ENCODE peak calls at places on chromosomes 1 and 21, in six cellular contexts. R is H1, S is HCT116, L is GM12878, B is SK-N-SH, P is K562. U is an unnamed sample.

GRCh38 chr1:205775717-205776056 is 405 bp upstream of the RAB29 start:
- DNase-seq in R (no peak), S (no peak), L (no peak), B (no peak), P (no peak), U (no peak)

GRCh38 chr1:190564117-190564516 is 86.5 kb upstream of the BRINP3 start:
- DNase-seq in R (no peak), S (no peak), L (no peak), B (no peak), P (no peak), U (no peak)

GRCh38 chr1:998905-999796 is 746 bp downstream of the HES4 start:
- DNase-seq in R (no peak), S (no peak), L (no peak), B (peak; percentile 76), P (peak; percentile 68), U (peak; percentile 66)

GRCh38 chr1:241972703-241973375 is 15.3 kb downstream of the BECN2 start:
- DNase-seq in R (no peak), S (no peak), L (no peak), B (peak; percentile 64), P (no peak), U (no peak)

GRCh38 chr1:29856663-29857224 is 620.4 kb downstream of the PTPRU start:
- DNase-seq in R (no peak), S (no peak), L (no peak), B (peak; percentile 32), P (no peak), U (no peak)

GRCh38 chr1:167345386-167345733 is 124.7 kb downstream of the POU2F1 start:
- DNase-seq in R (no peak), S (no peak), L (no peak), B (no peak), P (no peak), U (no peak)

GRCh38 chr1:231233735-231234417 is 7.1 kb upstream of the GNPAT start:
- DNase-seq in R (no peak), S (peak; percentile 75), L (no peak), B (no peak), P (no peak), U (no peak)

GRCh38 chr1:183912265-183912886 is 107.5 kb downstream of the RGL1 start:
- DNase-seq in R (no peak), S (no peak), L (peak; percentile 65), B (no peak), P (no peak), U (no peak)

GRCh38 chr1:159917533-159917932 is 7.8 kb downstream of the TAGLN2 start:
- DNase-seq in R (no peak), S (no peak), L (no peak), B (no peak), P (no peak), U (no peak)

GRCh38 chr1:22788298-22788697 is 77.7 kb downstream of the EPHB2 start:
- DNase-seq in R (no peak), S (no peak), L (no peak), B (peak; percentile 88), P (no peak), U (no peak)

GRCh38 chr1:232059726-232060360 is 433.3 kb downstream of the DISC1 start:
- DNase-seq in R (no peak), S (no peak), L (no peak), B (no peak), P (no peak), U (no peak)

GRCh38 chr21:43832158-43832550 is 32.9 kb upstream of the AGPAT3 start:
- DNase-seq in R (no peak), S (no peak), L (no peak), B (peak; percentile 12), P (no peak), U (no peak)

GRCh38 chr1:184427722-184428121 is 40.9 kb downstream of the C1orf21 start:
- DNase-seq in R (no peak), S (no peak), L (no peak), B (no peak), P (no peak), U (no peak)

GRCh38 chr1:167138703-167139102 is 44.8 kb downstream of the STYXL2 start:
- DNase-seq in R (no peak), S (no peak), L (no peak), B (no peak), P (no peak), U (no peak)

GRCh38 chr1:91559838-91560514 is 59.3 kb downstream of the CDC7 start:
- DNase-seq in R (no peak), S (no peak), L (no peak), B (no peak), P (no peak), U (no peak)

GRCh38 chr1:206797534-206798383 is 25.5 kb upstream of the IL10 start:
- DNase-seq in R (peak; percentile 25), S (no peak), L (no peak), B (peak; percentile 27), P (peak; percentile 69), U (peak; percentile 38)

GRCh38 chr1:245677446-245678240 is 522.9 kb downstream of the KIF26B start:
- DNase-seq in R (no peak), S (no peak), L (no peak), B (no peak), P (no peak), U (no peak)

GRCh38 chr1:3323021-3323790 is 131.3 kb upstream of the ARHGEF16 start:
- DNase-seq in R (no peak), S (no peak), L (no peak), B (no peak), P (no peak), U (no peak)

DNA sequence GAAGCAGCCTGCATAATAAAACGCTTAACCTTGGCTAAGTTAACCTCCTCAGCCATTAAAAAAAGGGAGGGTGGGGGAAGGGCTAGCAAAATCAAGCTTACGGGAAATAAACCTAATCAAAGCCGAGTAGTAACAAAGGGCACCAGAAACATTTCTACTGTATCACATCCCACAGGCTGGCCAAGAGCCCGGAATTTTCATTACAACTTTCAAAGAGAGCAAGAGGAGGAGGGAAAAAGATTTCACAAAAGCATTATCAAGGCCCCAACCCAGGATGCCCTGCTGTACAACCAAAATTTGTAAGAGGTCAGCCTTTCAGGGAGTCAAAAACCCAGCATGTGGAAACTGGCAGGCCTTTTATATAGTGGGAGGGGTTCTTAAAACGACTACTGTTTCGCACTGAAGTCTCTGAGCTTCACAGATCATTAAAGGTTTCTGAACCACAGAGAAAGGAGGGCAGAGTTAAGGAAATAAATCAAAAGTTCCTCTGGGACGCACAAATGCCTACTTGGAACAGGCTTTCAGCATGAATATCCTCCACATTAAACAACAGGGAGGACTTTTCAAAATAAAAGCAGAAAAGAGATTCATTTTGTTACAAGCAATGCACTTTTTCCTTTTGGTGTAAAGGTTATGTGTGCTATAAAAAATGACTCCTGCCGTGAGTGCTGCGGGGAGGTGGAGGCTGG is 90.4 kb downstream of the SLC45A1 start:
- DNase-seq in R (no peak), S (no peak), L (no peak), B (no peak), P (no peak), U (no peak)
- TF ChIP-seq JUND in R (no peak), S (no peak), L (no peak), B (no peak), P (no peak), U (no peak)

GRCh38 chr1:58434587-58434986 is 111.9 kb downstream of the OMA1 start:
- DNase-seq in R (no peak), S (no peak), L (no peak), B (no peak), P (no peak), U (no peak)

GRCh38 chr1:58434181-58434580 is 112.3 kb downstream of the OMA1 start:
- DNase-seq in R (no peak), S (no peak), L (no peak), B (no peak), P (no peak), U (no peak)

GRCh38 chr1:58430355-58431335 is 115.9 kb downstream of the OMA1 start:
- DNase-seq in R (no peak), S (no peak), L (no peak), B (no peak), P (no peak), U (peak; percentile 20)

GRCh38 chr1:58431847-58432246 is 114.7 kb downstream of the OMA1 start:
- DNase-seq in R (no peak), S (no peak), L (no peak), B (no peak), P (no peak), U (no peak)

DNA sequence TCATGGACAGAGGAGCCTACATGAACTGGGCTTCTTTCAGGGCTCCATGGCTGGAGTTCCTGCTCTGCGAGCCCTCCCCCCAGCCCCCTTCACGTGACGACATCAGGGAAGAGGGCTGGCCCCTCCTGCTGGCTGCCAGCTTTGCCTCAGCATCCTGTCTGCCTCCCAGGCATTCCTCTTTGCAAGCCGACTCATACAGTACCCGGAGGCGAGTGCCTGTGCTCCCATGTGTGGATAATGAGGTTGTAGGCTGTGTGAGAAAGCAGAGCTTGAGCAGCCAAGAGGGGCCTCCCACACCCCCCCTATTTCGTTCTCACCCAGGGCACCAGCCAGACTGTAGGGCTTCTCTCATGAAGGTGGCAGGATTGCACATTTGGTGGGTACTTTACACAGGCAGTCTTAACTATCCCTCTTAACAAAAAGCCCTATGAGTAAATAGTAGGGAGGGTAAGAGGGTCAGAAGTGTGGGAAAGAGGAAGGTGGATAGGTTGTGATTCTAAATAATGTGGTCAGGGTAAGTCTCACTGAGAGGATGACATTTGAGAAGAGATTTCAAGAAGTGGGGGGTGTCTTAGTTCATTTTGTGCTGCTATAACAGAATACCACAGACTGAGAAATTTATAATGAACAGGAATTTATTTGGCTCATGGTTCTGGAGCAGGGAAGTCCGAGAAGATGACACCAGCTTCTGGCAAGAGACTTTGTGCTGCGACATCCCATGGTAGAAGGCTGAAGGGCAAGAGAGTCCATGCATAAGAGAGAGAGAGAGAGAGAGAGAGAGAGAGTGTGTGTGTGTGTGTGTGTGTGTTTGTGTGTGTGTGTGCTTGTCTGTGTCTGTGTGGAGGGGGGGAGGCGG is 113.5 kb downstream of the OMA1 start:
- DNase-seq in R (peak; percentile 39), S (no peak), L (peak; percentile 17), B (peak; percentile 68), P (no peak), U (no peak)
- TF ChIP-seq JUND in R (peak; percentile 26), S (no peak), L (no peak), B (no peak), P (no peak), U (no peak)

GRCh38 chr1:50720457-50721053 is 239.5 kb downstream of the FAF1 start:
- DNase-seq in R (no peak), S (no peak), L (no peak), B (no peak), P (peak; percentile 54), U (no peak)

GRCh38 chr1:50719126-50719525 is 240.9 kb downstream of the FAF1 start:
- DNase-seq in R (no peak), S (no peak), L (no peak), B (no peak), P (no peak), U (no peak)

GRCh38 chr1:50724626-50725286 is 235.3 kb downstream of the FAF1 start:
- DNase-seq in R (no peak), S (no peak), L (peak; percentile 62), B (no peak), P (no peak), U (no peak)
- TF ChIP-seq JUND in R (no peak), S (no peak), L (no peak), B (no peak), P (no peak), U (no peak)

GRCh38 chr1:39238476-39238875 is 34.0 kb downstream of the MACF1 start:
- DNase-seq in R (no peak), S (no peak), L (no peak), B (no peak), P (no peak), U (no peak)
- TF ChIP-seq JUND in R (no peak), S (no peak), L (no peak), B (peak; percentile 19), P (no peak), U (no peak)